ENCODE peak calls at places on chromosomes 11 and 22, in ten cellular contexts. One of them, this sample, is unnamed.

GRCh38 chr11:102576350-102576749 is 45.8 kb upstream of the MMP7 start:
- DNase-seq in WTC11: no peak
- DNase-seq in tibial artery: no peak
- DNase-seq in IMR-90: no peak
- DNase-seq in sigmoid colon: no peak
- DNase-seq in uterus: no peak
- DNase-seq in neural crest cell: no peak
- DNase-seq in neural progenitor cell: no peak
- DNase-seq in activated CD8-positive, alpha-beta T cell treated with anti-CD3 and anti-CD28 coated beads for 36 hours: no peak
- DNase-seq in epithelial cell of esophagus: no peak
- DNase-seq in this sample: no peak

GRCh38 chr11:33735426-33736147 is 636 bp downstream of the CD59 start:
- DNase-seq in IMR-90: no peak
- DNase-seq in epithelial cell of esophagus: peak; percentile 56
- DNase-seq in WTC11: peak; percentile 31
- DNase-seq in uterus: no peak
- DNase-seq in activated CD8-positive, alpha-beta T cell treated with anti-CD3 and anti-CD28 coated beads for 36 hours: peak; percentile 63
- DNase-seq in sigmoid colon: no peak
- DNase-seq in tibial artery: peak; percentile 69
- DNase-seq in neural crest cell: no peak
- DNase-seq in neural progenitor cell: peak; percentile 59
- DNase-seq in this sample: no peak

GRCh38 chr11:108289699-108290098 is 66.8 kb downstream of the ATM start:
- DNase-seq in WTC11: no peak
- DNase-seq in sigmoid colon: no peak
- DNase-seq in neural crest cell: no peak
- DNase-seq in epithelial cell of esophagus: no peak
- DNase-seq in activated CD8-positive, alpha-beta T cell treated with anti-CD3 and anti-CD28 coated beads for 36 hours: no peak
- DNase-seq in uterus: no peak
- DNase-seq in IMR-90: no peak
- DNase-seq in tibial artery: no peak
- DNase-seq in neural progenitor cell: no peak
- DNase-seq in this sample: peak; percentile 48

GRCh38 chr11:113796663-113797259 is 17.2 kb downstream of the CLDN25 start:
- DNase-seq in neural progenitor cell: peak; percentile 71
- DNase-seq in uterus: no peak
- DNase-seq in tibial artery: no peak
- DNase-seq in activated CD8-positive, alpha-beta T cell treated with anti-CD3 and anti-CD28 coated beads for 36 hours: peak; percentile 31
- DNase-seq in IMR-90: peak; percentile 34
- DNase-seq in neural crest cell: peak; percentile 13
- DNase-seq in sigmoid colon: no peak
- DNase-seq in WTC11: no peak
- DNase-seq in epithelial cell of esophagus: peak; percentile 60
- DNase-seq in this sample: peak; percentile 15

GRCh38 chr11:78830277-78830676 is 255.6 kb upstream of the NARS2 start:
- DNase-seq in epithelial cell of esophagus: no peak
- DNase-seq in WTC11: peak; percentile 41
- DNase-seq in tibial artery: no peak
- DNase-seq in IMR-90: no peak
- DNase-seq in neural crest cell: no peak
- DNase-seq in neural progenitor cell: no peak
- DNase-seq in uterus: no peak
- DNase-seq in sigmoid colon: no peak
- DNase-seq in activated CD8-positive, alpha-beta T cell treated with anti-CD3 and anti-CD28 coated beads for 36 hours: no peak
- DNase-seq in this sample: peak; percentile 15

GRCh38 chr11:127002669-127003259 is 2.2 kb upstream of the KIRREL3 start:
- DNase-seq in tibial artery: no peak
- DNase-seq in sigmoid colon: no peak
- DNase-seq in WTC11: no peak
- DNase-seq in neural crest cell: no peak
- DNase-seq in epithelial cell of esophagus: no peak
- DNase-seq in neural progenitor cell: peak; percentile 61
- DNase-seq in IMR-90: no peak
- DNase-seq in activated CD8-positive, alpha-beta T cell treated with anti-CD3 and anti-CD28 coated beads for 36 hours: no peak
- DNase-seq in uterus: no peak
- DNase-seq in this sample: no peak

GRCh38 chr11:118628861-118629549 is 21.6 kb downstream of the PHLDB1 start:
- DNase-seq in neural progenitor cell: no peak
- DNase-seq in activated CD8-positive, alpha-beta T cell treated with anti-CD3 and anti-CD28 coated beads for 36 hours: no peak
- DNase-seq in sigmoid colon: no peak
- DNase-seq in tibial artery: no peak
- DNase-seq in WTC11: no peak
- DNase-seq in epithelial cell of esophagus: no peak
- DNase-seq in uterus: no peak
- DNase-seq in IMR-90: no peak
- DNase-seq in neural crest cell: no peak
- DNase-seq in this sample: no peak

GRCh38 chr11:81222491-81222890 is 1511.2 kb downstream of the FAM181B start:
- DNase-seq in tibial artery: no peak
- DNase-seq in sigmoid colon: no peak
- DNase-seq in uterus: no peak
- DNase-seq in activated CD8-positive, alpha-beta T cell treated with anti-CD3 and anti-CD28 coated beads for 36 hours: no peak
- DNase-seq in WTC11: peak; percentile 14
- DNase-seq in neural crest cell: no peak
- DNase-seq in IMR-90: no peak
- DNase-seq in epithelial cell of esophagus: no peak
- DNase-seq in neural progenitor cell: peak; percentile 55
- DNase-seq in this sample: no peak

GRCh38 chr11:126476256-126476970 is 120.9 kb downstream of the ST3GAL4 start:
- DNase-seq in sigmoid colon: no peak
- DNase-seq in WTC11: no peak
- DNase-seq in neural progenitor cell: peak; percentile 45
- DNase-seq in activated CD8-positive, alpha-beta T cell treated with anti-CD3 and anti-CD28 coated beads for 36 hours: no peak
- DNase-seq in neural crest cell: no peak
- DNase-seq in epithelial cell of esophagus: no peak
- DNase-seq in uterus: no peak
- DNase-seq in tibial artery: no peak
- DNase-seq in IMR-90: no peak
- DNase-seq in this sample: no peak

GRCh38 chr11:119585038-119585666 is 143.8 kb downstream of the NECTIN1 start:
- DNase-seq in IMR-90: no peak
- DNase-seq in sigmoid colon: no peak
- DNase-seq in epithelial cell of esophagus: peak; percentile 76
- DNase-seq in activated CD8-positive, alpha-beta T cell treated with anti-CD3 and anti-CD28 coated beads for 36 hours: no peak
- DNase-seq in neural progenitor cell: peak; percentile 49
- DNase-seq in uterus: peak; percentile 22
- DNase-seq in tibial artery: no peak
- DNase-seq in WTC11: peak; percentile 63
- DNase-seq in neural crest cell: peak; percentile 36
- DNase-seq in this sample: peak; percentile 57

GRCh38 chr11:10694481-10695239 is 1.1 kb upstream of the IRAG1 start:
- DNase-seq in activated CD8-positive, alpha-beta T cell treated with anti-CD3 and anti-CD28 coated beads for 36 hours: no peak
- DNase-seq in sigmoid colon: no peak
- DNase-seq in uterus: no peak
- DNase-seq in neural progenitor cell: no peak
- DNase-seq in epithelial cell of esophagus: no peak
- DNase-seq in neural crest cell: no peak
- DNase-seq in tibial artery: no peak
- DNase-seq in WTC11: no peak
- DNase-seq in IMR-90: peak; percentile 83
- DNase-seq in this sample: no peak

GRCh38 chr11:113270080-113270479 is 44.3 kb upstream of the TTC12 start:
- DNase-seq in sigmoid colon: no peak
- DNase-seq in IMR-90: no peak
- DNase-seq in WTC11: no peak
- DNase-seq in uterus: no peak
- DNase-seq in tibial artery: no peak
- DNase-seq in neural crest cell: no peak
- DNase-seq in activated CD8-positive, alpha-beta T cell treated with anti-CD3 and anti-CD28 coated beads for 36 hours: no peak
- DNase-seq in neural progenitor cell: no peak
- DNase-seq in epithelial cell of esophagus: no peak
- DNase-seq in this sample: no peak

DNA sequence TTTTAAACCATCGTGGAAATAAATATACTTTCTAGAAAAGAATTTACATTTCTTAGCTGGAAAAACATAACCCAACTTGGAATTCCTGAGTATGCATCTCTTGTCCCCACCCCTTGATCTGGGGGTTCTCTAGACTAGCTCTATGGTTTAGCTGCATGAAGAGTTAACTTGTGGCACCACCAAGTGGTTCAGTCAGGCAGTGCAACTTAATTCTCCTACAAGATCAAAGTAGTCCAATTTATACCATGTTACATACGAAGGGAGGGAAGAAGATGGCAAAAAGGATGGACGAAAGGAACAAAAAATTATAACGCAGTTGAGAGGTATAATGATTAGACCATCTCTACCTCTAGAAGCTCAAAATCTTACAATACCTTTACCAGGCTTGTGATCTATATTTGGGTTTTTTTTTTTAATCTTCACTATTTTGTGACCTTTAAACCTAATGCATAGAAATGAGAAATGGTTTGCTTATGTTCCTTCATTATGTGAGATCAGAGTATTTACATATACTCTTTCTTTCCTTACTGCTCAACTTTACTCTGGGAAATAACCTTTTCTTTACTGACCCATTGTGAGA is 28.5 kb upstream of the ALKBH3 start:
- DNase-seq in activated CD8-positive, alpha-beta T cell treated with anti-CD3 and anti-CD28 coated beads for 36 hours: peak; percentile 83
- DNase-seq in neural progenitor cell: peak; percentile 80
- DNase-seq in sigmoid colon: no peak
- DNase-seq in tibial artery: no peak
- DNase-seq in WTC11: peak; percentile 77
- DNase-seq in IMR-90: peak; percentile 88
- DNase-seq in epithelial cell of esophagus: peak; percentile 79
- DNase-seq in neural crest cell: peak; percentile 67
- DNase-seq in uterus: peak; percentile 31
- DNase-seq in this sample: peak; percentile 71
- TF ChIP-seq CTCF in activated CD8-positive, alpha-beta T cell treated with anti-CD3 and anti-CD28 coated beads for 36 hours: peak; percentile 80
- TF ChIP-seq CTCF in neural progenitor cell: peak; percentile 93
- TF ChIP-seq CTCF in sigmoid colon: peak; percentile 65
- TF ChIP-seq CTCF in tibial artery: peak; percentile 66
- TF ChIP-seq CTCF in WTC11: peak; percentile 76
- TF ChIP-seq CTCF in IMR-90: peak; percentile 92
- TF ChIP-seq CTCF in epithelial cell of esophagus: peak; percentile 82
- TF ChIP-seq CTCF in neural crest cell: peak; percentile 87
- TF ChIP-seq CTCF in uterus: peak; percentile 61
- TF ChIP-seq CTCF in this sample: peak; percentile 71

DNA sequence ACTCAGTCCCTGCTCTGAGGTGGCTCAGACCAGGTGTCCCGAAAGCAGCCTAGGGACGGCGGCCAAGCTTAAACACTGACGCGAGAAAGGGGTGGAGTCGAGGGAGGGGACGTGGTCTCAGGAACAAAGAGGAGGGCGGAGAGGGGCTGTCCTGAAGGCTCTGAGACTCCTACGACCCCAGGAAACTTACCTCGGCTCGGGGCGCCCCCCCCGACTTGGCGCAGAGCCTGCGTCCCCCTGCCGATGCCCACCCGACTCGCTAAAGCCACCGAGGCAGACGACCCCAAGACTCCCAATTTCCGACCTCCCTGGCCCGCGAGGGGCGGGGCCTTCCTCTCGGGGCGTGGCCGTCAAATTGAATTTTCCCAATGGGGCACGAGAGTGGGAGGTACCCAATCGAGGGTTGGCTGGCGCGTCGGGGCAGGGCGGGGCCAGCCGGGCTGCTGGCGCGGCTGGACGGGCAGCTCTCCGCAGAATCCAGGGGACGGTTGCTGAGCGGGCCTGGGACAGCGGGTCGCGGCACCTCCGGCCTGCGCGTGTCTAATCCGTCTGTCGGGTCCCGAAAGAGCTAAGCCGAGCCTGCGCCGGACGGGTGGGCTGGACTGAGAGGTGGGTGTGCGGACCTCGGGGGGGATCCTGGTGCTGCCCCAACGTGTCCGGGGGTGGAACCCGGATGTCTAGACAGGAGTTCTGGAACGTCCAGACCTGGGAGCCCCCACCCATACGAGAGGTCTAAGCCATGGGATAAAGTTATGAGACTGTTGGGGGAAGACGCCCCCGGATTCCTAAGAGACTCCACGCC is at the start of gene SMTN:
- DNase-seq in IMR-90: peak; percentile 85
- DNase-seq in neural progenitor cell: peak; percentile 97
- DNase-seq in epithelial cell of esophagus: peak; percentile 94
- DNase-seq in sigmoid colon: peak; percentile 97
- DNase-seq in uterus: peak; percentile 96
- DNase-seq in activated CD8-positive, alpha-beta T cell treated with anti-CD3 and anti-CD28 coated beads for 36 hours: peak; percentile 93
- DNase-seq in WTC11: peak; percentile 95
- DNase-seq in neural crest cell: peak; percentile 94
- DNase-seq in tibial artery: peak; percentile 96
- DNase-seq in this sample: peak; percentile 98
- TF ChIP-seq CTCF in IMR-90: no peak
- TF ChIP-seq CTCF in neural progenitor cell: no peak
- TF ChIP-seq CTCF in epithelial cell of esophagus: no peak
- TF ChIP-seq CTCF in sigmoid colon: no peak
- TF ChIP-seq CTCF in uterus: no peak
- TF ChIP-seq CTCF in activated CD8-positive, alpha-beta T cell treated with anti-CD3 and anti-CD28 coated beads for 36 hours: no peak
- TF ChIP-seq CTCF in WTC11: no peak
- TF ChIP-seq CTCF in neural crest cell: no peak
- TF ChIP-seq CTCF in tibial artery: no peak
- TF ChIP-seq CTCF in this sample: no peak

DNA sequence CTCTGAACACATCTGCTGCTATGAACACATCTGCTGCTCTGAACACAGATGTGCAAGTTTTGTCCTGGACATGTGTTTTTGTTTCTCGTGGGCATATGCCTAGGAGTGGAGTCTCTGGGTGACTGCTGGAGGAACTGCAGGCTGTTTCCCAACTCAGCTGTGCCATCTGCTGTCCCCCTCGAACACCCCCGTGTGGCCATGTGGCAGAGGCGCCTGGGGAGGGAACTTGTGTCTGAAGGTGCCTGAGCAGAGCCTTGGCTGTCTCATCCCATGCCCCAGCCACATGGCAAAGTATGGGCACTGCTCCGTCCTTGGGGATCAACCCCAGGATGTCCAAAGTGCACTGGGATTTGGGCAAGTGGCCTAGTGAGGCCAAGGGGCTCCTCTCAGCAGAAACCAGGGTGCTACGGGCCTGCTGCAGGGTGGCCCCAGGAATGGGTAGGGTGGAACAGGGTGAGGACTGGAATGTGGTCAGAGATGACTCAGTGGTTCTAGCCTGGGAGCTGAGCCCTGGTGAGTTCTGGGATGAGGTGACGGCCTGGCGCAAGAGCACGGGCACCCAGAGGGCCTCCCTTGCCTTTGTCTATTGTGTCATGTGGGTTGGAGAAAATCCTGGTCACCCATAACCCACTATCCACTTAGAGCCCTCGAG is 14.7 kb downstream of the GATD1 start:
- DNase-seq in neural crest cell: no peak
- DNase-seq in IMR-90: peak; percentile 74
- DNase-seq in epithelial cell of esophagus: peak; percentile 84
- DNase-seq in tibial artery: peak; percentile 67
- DNase-seq in activated CD8-positive, alpha-beta T cell treated with anti-CD3 and anti-CD28 coated beads for 36 hours: peak; percentile 33
- DNase-seq in uterus: no peak
- DNase-seq in sigmoid colon: no peak
- DNase-seq in neural progenitor cell: no peak
- DNase-seq in WTC11: no peak
- DNase-seq in this sample: no peak
- TF ChIP-seq CTCF in neural crest cell: peak; percentile 26
- TF ChIP-seq CTCF in IMR-90: peak; percentile 25
- TF ChIP-seq CTCF in epithelial cell of esophagus: peak; percentile 61
- TF ChIP-seq CTCF in tibial artery: no peak
- TF ChIP-seq CTCF in activated CD8-positive, alpha-beta T cell treated with anti-CD3 and anti-CD28 coated beads for 36 hours: no peak
- TF ChIP-seq CTCF in uterus: no peak
- TF ChIP-seq CTCF in sigmoid colon: no peak
- TF ChIP-seq CTCF in neural progenitor cell: peak; percentile 17
- TF ChIP-seq CTCF in WTC11: no peak
- TF ChIP-seq CTCF in this sample: no peak

DNA sequence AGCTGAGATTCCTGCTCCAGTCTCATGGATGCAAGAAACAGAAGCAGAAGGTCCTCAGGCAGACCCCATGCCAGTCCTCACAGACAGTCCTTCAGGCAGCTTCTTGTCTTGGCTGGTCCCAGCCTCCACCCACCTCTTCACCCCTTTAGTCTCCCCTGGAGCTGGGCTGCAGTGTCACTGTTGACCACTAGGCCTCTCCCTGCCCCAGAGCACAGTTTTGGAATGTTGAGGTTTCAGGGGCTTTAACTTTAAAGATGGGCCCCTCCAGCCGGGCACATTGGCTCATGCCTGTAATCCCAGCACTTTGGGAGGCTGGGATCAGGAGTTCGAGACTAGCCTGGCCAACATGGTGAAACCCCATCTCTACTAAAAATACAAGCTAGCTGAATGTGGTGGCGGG is 39.5 kb upstream of the GCAT start:
- DNase-seq in IMR-90: no peak
- DNase-seq in neural crest cell: no peak
- DNase-seq in epithelial cell of esophagus: no peak
- DNase-seq in WTC11: peak; percentile 54
- DNase-seq in tibial artery: no peak
- DNase-seq in neural progenitor cell: no peak
- DNase-seq in uterus: no peak
- DNase-seq in activated CD8-positive, alpha-beta T cell treated with anti-CD3 and anti-CD28 coated beads for 36 hours: no peak
- DNase-seq in sigmoid colon: no peak
- DNase-seq in this sample: no peak
- TF ChIP-seq CTCF in IMR-90: peak; percentile 20
- TF ChIP-seq CTCF in neural crest cell: peak; percentile 46
- TF ChIP-seq CTCF in epithelial cell of esophagus: peak; percentile 17
- TF ChIP-seq CTCF in WTC11: peak; percentile 47
- TF ChIP-seq CTCF in tibial artery: no peak
- TF ChIP-seq CTCF in neural progenitor cell: peak; percentile 43
- TF ChIP-seq CTCF in uterus: no peak
- TF ChIP-seq CTCF in activated CD8-positive, alpha-beta T cell treated with anti-CD3 and anti-CD28 coated beads for 36 hours: peak; percentile 18
- TF ChIP-seq CTCF in sigmoid colon: no peak
- TF ChIP-seq CTCF in this sample: peak; percentile 22

This sample was measured in nephron progenitor cell.